ENCODE peak calls at places on chromosomes 13 and 19, in five cellular contexts. K, C, J, I and V are unnamed samples.
A peak's percentile ranks its signal among the peaks of the same experiment; 100 is the strongest.

GRCh38 chr13:51922771-51923480 is 61.2 kb downstream of the CCDC70 start:
- DNase-seq in K (no peak), C (no peak), J (no peak), I (no peak), V (no peak)

GRCh38 chr19:51098366-51099069 is 9.7 kb downstream of the CTU1 start:
- DNase-seq in K (no peak), C (no peak), J (no peak), I (peak; percentile 48), V (no peak)

GRCh38 chr19:45351401-45351952 is 10.9 kb downstream of the KLC3 start:
- DNase-seq in K (no peak), C (no peak), J (no peak), I (no peak), V (no peak)

GRCh38 chr13:93244141-93244917 is 17.7 kb downstream of the GPC6 start:
- DNase-seq in K (no peak), C (no peak), J (no peak), I (no peak), V (peak; percentile 41)

GRCh38 chr13:70960841-70961443 is 852.7 kb upstream of the KLHL1 start:
- DNase-seq in K (no peak), C (no peak), J (no peak), I (no peak), V (peak; percentile 31)

GRCh38 chr19:15584541-15585115 is 30.4 kb upstream of the CYP4F8 start:
- DNase-seq in K (peak; percentile 67), C (peak; percentile 87), J (peak; percentile 86), I (peak; percentile 82), V (peak; percentile 63)

GRCh38 chr19:21934593-21934992 is 76.2 kb downstream of the ZNF208 start:
- DNase-seq in K (no peak), C (no peak), J (no peak), I (no peak), V (no peak)

GRCh38 chr13:43333176-43333575 is 309.8 kb downstream of the DNAJC15 start:
- DNase-seq in K (no peak), C (no peak), J (no peak), I (no peak), V (no peak)

GRCh38 chr19:19619121-19619848 is 798 bp upstream of the PBX4 start:
- DNase-seq in K (no peak), C (no peak), J (no peak), I (no peak), V (no peak)

GRCh38 chr13:106471957-106472543 is 63.4 kb downstream of the EFNB2 start:
- DNase-seq in K (peak; percentile 40), C (no peak), J (no peak), I (no peak), V (no peak)

GRCh38 chr19:38360839-38361631 is 13.3 kb upstream of the PSMD8 start:
- DNase-seq in K (no peak), C (no peak), J (no peak), I (no peak), V (no peak)

GRCh38 chr13:74406439-74406838 is 272.2 kb upstream of the KLF12 start:
- DNase-seq in K (no peak), C (no peak), J (no peak), I (no peak), V (no peak)

GRCh38 chr13:34161829-34162544 is 344.0 kb downstream of the RFC3 start:
- DNase-seq in K (no peak), C (no peak), J (no peak), I (no peak), V (no peak)

GRCh38 chr13:113735750-113736149 is 23.3 kb upstream of the TMEM255B start:
- DNase-seq in K (no peak), C (no peak), J (no peak), I (no peak), V (no peak)

GRCh38 chr19:18895828-18896341 is at the start of gene CERS1:
- DNase-seq in K (no peak), C (no peak), J (no peak), I (peak; percentile 40), V (no peak)

GRCh38 chr13:103965506-103966243 is 899.5 kb upstream of the SLC10A2 start:
- DNase-seq in K (no peak), C (no peak), J (no peak), I (no peak), V (no peak)

GRCh38 chr13:50375792-50376191 is 360.5 kb downstream of the KCNRG start:
- DNase-seq in K (no peak), C (no peak), J (no peak), I (no peak), V (no peak)

GRCh38 chr19:48363500-48363809 is 285 bp downstream of the TMEM143 start:
- DNase-seq in K (no peak), C (peak; percentile 24), J (no peak), I (no peak), V (no peak)

GRCh38 chr13:66305960-66306617 is 924.0 kb downstream of the PCDH9 start:
- DNase-seq in K (no peak), C (no peak), J (no peak), I (no peak), V (peak; percentile 32)

GRCh38 chr19:45955905-45956608 is 17.6 kb downstream of the NOVA2 start:
- DNase-seq in K (peak; percentile 79), C (no peak), J (no peak), I (no peak), V (no peak)

GRCh38 chr19:39974377-39975155 is 3.6 kb downstream of the PSMC4 start:
- DNase-seq in K (no peak), C (no peak), J (no peak), I (no peak), V (no peak)

GRCh38 chr19:31520633-31521032 is 171.4 kb upstream of the TSHZ3 start:
- DNase-seq in K (no peak), C (no peak), J (no peak), I (no peak), V (no peak)